ENCODE peak calls at places on chromosomes 1 and 21, in seven cellular contexts. One of them, this sample, is unnamed.

GRCh38 chr1:187433598-187433997 is 604.8 kb downstream of the PLA2G4A start:
- DNase-seq in omental fat pad: no peak
- DNase-seq in CD8-positive, alpha-beta T cell: no peak
- DNase-seq in Right ventricle myocardium superior: no peak
- DNase-seq in NCI-H1092: no peak
- DNase-seq in cardiac muscle cell: no peak
- DNase-seq in neural crest cell: no peak
- DNase-seq in this sample: no peak

GRCh38 chr1:153260473-153260979 is 1.0 kb downstream of the LORICRIN start:
- DNase-seq in omental fat pad: no peak
- DNase-seq in CD8-positive, alpha-beta T cell: peak; percentile 56
- DNase-seq in Right ventricle myocardium superior: no peak
- DNase-seq in NCI-H1092: no peak
- DNase-seq in cardiac muscle cell: no peak
- DNase-seq in neural crest cell: no peak
- DNase-seq in this sample: no peak

GRCh38 chr21:34950980-34951379 is 98.1 kb downstream of the RUNX1 start:
- DNase-seq in omental fat pad: no peak
- DNase-seq in CD8-positive, alpha-beta T cell: no peak
- DNase-seq in Right ventricle myocardium superior: no peak
- DNase-seq in NCI-H1092: no peak
- DNase-seq in cardiac muscle cell: no peak
- DNase-seq in neural crest cell: no peak
- DNase-seq in this sample: no peak

GRCh38 chr1:80358141-80358540 is 1351.6 kb upstream of the ADGRL4 start:
- DNase-seq in omental fat pad: no peak
- DNase-seq in CD8-positive, alpha-beta T cell: no peak
- DNase-seq in Right ventricle myocardium superior: no peak
- DNase-seq in NCI-H1092: no peak
- DNase-seq in cardiac muscle cell: no peak
- DNase-seq in neural crest cell: no peak
- DNase-seq in this sample: no peak

GRCh38 chr1:26478988-26479387 is 6.7 kb downstream of the HMGN2 start:
- DNase-seq in omental fat pad: no peak
- DNase-seq in CD8-positive, alpha-beta T cell: no peak
- DNase-seq in Right ventricle myocardium superior: no peak
- DNase-seq in NCI-H1092: no peak
- DNase-seq in cardiac muscle cell: no peak
- DNase-seq in neural crest cell: no peak
- DNase-seq in this sample: no peak

GRCh38 chr1:151146416-151147131 is at the start of gene SEMA6C:
- DNase-seq in omental fat pad: peak; percentile 71
- DNase-seq in CD8-positive, alpha-beta T cell: peak; percentile 91
- DNase-seq in Right ventricle myocardium superior: peak; percentile 98
- DNase-seq in NCI-H1092: peak; percentile 92
- DNase-seq in cardiac muscle cell: peak; percentile 96
- DNase-seq in neural crest cell: peak; percentile 80
- DNase-seq in this sample: peak; percentile 91

GRCh38 chr1:43121251-43121650 is 50.8 kb downstream of the EBNA1BP2 start:
- DNase-seq in omental fat pad: no peak
- DNase-seq in CD8-positive, alpha-beta T cell: no peak
- DNase-seq in Right ventricle myocardium superior: no peak
- DNase-seq in NCI-H1092: no peak
- DNase-seq in cardiac muscle cell: no peak
- DNase-seq in neural crest cell: no peak
- DNase-seq in this sample: no peak

GRCh38 chr1:87436534-87436933 is 107.9 kb downstream of the LMO4 start:
- DNase-seq in omental fat pad: no peak
- DNase-seq in CD8-positive, alpha-beta T cell: no peak
- DNase-seq in Right ventricle myocardium superior: peak; percentile 51
- DNase-seq in NCI-H1092: no peak
- DNase-seq in cardiac muscle cell: peak; percentile 23
- DNase-seq in neural crest cell: no peak
- DNase-seq in this sample: no peak

GRCh38 chr1:115495603-115496002 is 146.2 kb upstream of the VANGL1 start:
- DNase-seq in omental fat pad: no peak
- DNase-seq in CD8-positive, alpha-beta T cell: no peak
- DNase-seq in Right ventricle myocardium superior: no peak
- DNase-seq in NCI-H1092: no peak
- DNase-seq in cardiac muscle cell: no peak
- DNase-seq in neural crest cell: no peak
- DNase-seq in this sample: no peak

GRCh38 chr1:159900755-159901335 is 880 bp upstream of the CFAP45 start:
- DNase-seq in omental fat pad: no peak
- DNase-seq in CD8-positive, alpha-beta T cell: no peak
- DNase-seq in Right ventricle myocardium superior: no peak
- DNase-seq in NCI-H1092: no peak
- DNase-seq in cardiac muscle cell: no peak
- DNase-seq in neural crest cell: no peak
- DNase-seq in this sample: no peak